ENCODE peak calls at places on chromosome 4, in five cellular contexts. D is NAMALWA; U is CD4-positive, alpha-beta T cell; W is hepatocyte; H is cardiac fibroblast. A is an unnamed sample.

GRCh38 chr4:38366997-38367396 is 297.0 kb upstream of the KLF3 start:
- DNase-seq in D (no peak), U (no peak), W (no peak), H (no peak), A (no peak)

GRCh38 chr4:10808591-10808990 is 124.0 kb upstream of the CLNK start:
- DNase-seq in D (no peak), U (no peak), W (peak), H (peak), A (peak)

GRCh38 chr4:55553442-55553841 is 6.7 kb upstream of the CLOCK start:
- DNase-seq in D (no peak), U (no peak), W (no peak), H (peak), A (no peak)

GRCh38 chr4:38667005-38667771 is 3.2 kb downstream of the KLF3 start:
- DNase-seq in D (peak), U (peak), W (peak), H (peak), A (peak)

GRCh38 chr4:144646523-144647094 is 653 bp downstream of the HHIP start:
- DNase-seq in D (no peak), U (no peak), W (peak), H (peak), A (no peak)

GRCh38 chr4:156291317-156291716 is 337.7 kb upstream of the CTSO start:
- DNase-seq in D (no peak), U (no peak), W (peak), H (peak), A (no peak)

GRCh38 chr4:126778348-126778747 is 854.4 kb upstream of the INTU start:
- DNase-seq in D (no peak), U (no peak), W (no peak), H (peak), A (no peak)

GRCh38 chr4:15913631-15913970 is 24.9 kb downstream of the FGFBP1 start:
- DNase-seq in D (no peak), U (no peak), W (peak), H (peak), A (no peak)

GRCh38 chr4:83125738-83126141 is 11.2 kb upstream of the PLAC8 start:
- DNase-seq in D (no peak), U (peak), W (peak), H (no peak), A (no peak)

GRCh38 chr4:6390357-6390756 is 82.1 kb downstream of the PPP2R2C start:
- DNase-seq in D (no peak), U (no peak), W (no peak), H (no peak), A (no peak)

GRCh38 chr4:75950416-75950815 is 9.6 kb upstream of the NAAA start:
- DNase-seq in D (no peak), U (no peak), W (no peak), H (no peak), A (no peak)

GRCh38 chr4:10226756-10227155 is 110.2 kb upstream of the WDR1 start:
- DNase-seq in D (no peak), U (no peak), W (no peak), H (peak), A (no peak)

GRCh38 chr4:152424980-152425379 is 110.9 kb downstream of the FBXW7 start:
- DNase-seq in D (no peak), U (no peak), W (no peak), H (no peak), A (no peak)

GRCh38 chr4:174282836-174283506 is 496 bp downstream of the FBXO8 start:
- DNase-seq in D (peak), U (peak), W (peak), H (peak), A (peak)

GRCh38 chr4:21921526-21922180 is 26.9 kb downstream of the KCNIP4 start:
- DNase-seq in D (no peak), U (no peak), W (no peak), H (no peak), A (no peak)

GRCh38 chr4:99395595-99396364 is 39.4 kb downstream of the ADH7 start:
- DNase-seq in D (no peak), U (no peak), W (no peak), H (no peak), A (no peak)

GRCh38 chr4:145177906-145178538 is 2.4 kb downstream of the OTUD4 start:
- DNase-seq in D (peak), U (no peak), W (peak), H (peak), A (no peak)

GRCh38 chr4:11111876-11112275 is 316.8 kb downstream of the HS3ST1 start:
- DNase-seq in D (no peak), U (no peak), W (no peak), H (no peak), A (no peak)

GRCh38 chr4:69056921-69057562 is 39.2 kb upstream of the UGT2B7 start:
- DNase-seq in D (no peak), U (no peak), W (no peak), H (no peak), A (no peak)

GRCh38 chr4:141771889-141772830 is 135.8 kb downstream of the IL15 start:
- DNase-seq in D (no peak), U (no peak), W (no peak), H (no peak), A (no peak)

GRCh38 chr4:6448476-6449170 is 23.8 kb downstream of the PPP2R2C start:
- DNase-seq in D (no peak), U (no peak), W (no peak), H (no peak), A (no peak)

A was measured in smooth muscle cell of the brain vasculature.